ENCODE peak calls at places on chromosomes 11 and 22, in four cellular contexts. A is GM04504, S is D721Med, B is amniotic epithelial cell. X is an unnamed sample.

GRCh38 chr11:129865701-129866100 is 29.7 kb downstream of the NFRKB start:
- DNase-seq in A (no peak), B (no peak), S (no peak), X (no peak)

GRCh38 chr11:113481672-113482071 is 6.5 kb upstream of the DRD2 start:
- DNase-seq in S (no peak), A (no peak), B (peak; percentile 34), X (no peak)

GRCh38 chr22:50112151-50113118 is 22.6 kb downstream of the MOV10L1 start:
- DNase-seq in S (no peak), B (peak; percentile 97), A (no peak), X (no peak)

GRCh38 chr22:49787861-49788260 is 39.8 kb downstream of the BRD1 start:
- DNase-seq in S (no peak), A (no peak), B (no peak), X (no peak)

GRCh38 chr22:23613193-23613973 is 18.7 kb downstream of the DRICH1 start:
- DNase-seq in B (peak; percentile 65), S (no peak), A (no peak), X (no peak)

GRCh38 chr11:117435296-117435695 is 107.6 kb downstream of the CEP164 start:
- DNase-seq in B (no peak), A (no peak), S (no peak), X (no peak)

GRCh38 chr11:472272-472671 is 22.2 kb downstream of the PTDSS2 start:
- DNase-seq in B (no peak), A (no peak), S (no peak), X (no peak)

GRCh38 chr11:117011541-117011908 is 86.7 kb downstream of the SIK3 start:
- DNase-seq in A (no peak), B (no peak), S (no peak), X (no peak)

GRCh38 chr11:75627879-75628668 is 40.8 kb downstream of the MAP6 start:
- DNase-seq in S (no peak), A (no peak), B (peak; percentile 75), X (no peak)

GRCh38 chr11:70085815-70086769 is 8.0 kb downstream of the ANO1 start:
- DNase-seq in A (no peak), B (no peak), S (no peak), X (no peak)

GRCh38 chr11:44096360-44097188 is 1.1 kb downstream of the EXT2 start:
- DNase-seq in S (no peak), A (peak; percentile 27), B (peak; percentile 44), X (no peak)

GRCh38 chr22:43296279-43296902 is 46.8 kb downstream of the SCUBE1 start:
- DNase-seq in B (no peak), A (no peak), S (no peak), X (no peak)

GRCh38 chr11:7175007-7175406 is 76.7 kb upstream of the SYT9 start:
- DNase-seq in S (no peak), B (no peak), A (no peak), X (no peak)

GRCh38 chr11:120057028-120057330 is 80.9 kb downstream of the TRIM29 start:
- DNase-seq in B (no peak), A (no peak), S (no peak), X (no peak)

GRCh38 chr22:27405672-27406388 is 395.7 kb downstream of the MN1 start:
- DNase-seq in B (peak; percentile 44), S (no peak), A (no peak), X (no peak)

GRCh38 chr11:56841210-56841810 is 92.8 kb upstream of the OR9G4 start:
- DNase-seq in B (peak; percentile 49), A (peak; percentile 25), S (no peak), X (no peak)

GRCh38 chr22:31122532-31123291 is at the start of gene INPP5J:
- DNase-seq in A (no peak), B (peak; percentile 58), S (peak; percentile 70), X (no peak)

GRCh38 chr11:2380807-2381350 is 3.8 kb downstream of the CD81 start:
- DNase-seq in A (no peak), B (no peak), S (no peak), X (no peak)

GRCh38 chr11:134821422-134821821 is 409.4 kb upstream of the B3GAT1 start:
- DNase-seq in S (no peak), A (no peak), B (no peak), X (no peak)

GRCh38 chr11:1514349-1515061 is 27.9 kb upstream of the MOB2 start:
- DNase-seq in B (no peak), S (no peak), A (no peak), X (no peak)

GRCh38 chr11:127074151-127074761 is 73.7 kb upstream of the KIRREL3 start:
- DNase-seq in S (no peak), B (no peak), A (peak; percentile 70), X (peak; percentile 42)

GRCh38 chr11:112610996-112611795 is 350.0 kb upstream of the NCAM1 start:
- DNase-seq in S (no peak), B (no peak), A (no peak), X (peak; percentile 94)

GRCh38 chr11:59273008-59273841 is 60.5 kb upstream of the MPEG1 start:
- DNase-seq in B (no peak), S (no peak), A (no peak), X (no peak)

GRCh38 chr11:106152013-106152412 is 74.6 kb downstream of the AASDHPPT start:
- DNase-seq in S (no peak), B (peak; percentile 15), A (no peak), X (no peak)

GRCh38 chr11:74138021-74138420 is 32.8 kb downstream of the C2CD3 start:
- DNase-seq in A (no peak), S (no peak), B (peak; percentile 63), X (no peak)

GRCh38 chr11:8285796-8286195 is 22.1 kb upstream of the LMO1 start:
- DNase-seq in B (no peak), A (no peak), S (no peak), X (no peak)

GRCh38 chr22:36081023-36081431 is 52.4 kb upstream of the RBFOX2 start:
- DNase-seq in B (peak; percentile 95), S (no peak), A (peak; percentile 79), X (no peak)

GRCh38 chr11:113528982-113529381 is 53.8 kb upstream of the DRD2 start:
- DNase-seq in A (no peak), B (peak; percentile 15), S (no peak), X (no peak)

GRCh38 chr22:43235445-43236400 is 48.8 kb upstream of the TTLL12 start:
- DNase-seq in A (no peak), S (no peak), B (no peak), X (no peak)

GRCh38 chr11:64355078-64355940 is 3.7 kb upstream of the RPS6KA4 start:
- DNase-seq in B (peak; percentile 67), S (peak; percentile 96), A (peak; percentile 52), X (no peak)

GRCh38 chr11:66219846-66220565 is 48.4 kb upstream of the RAB1B start:
- DNase-seq in A (no peak), B (no peak), S (no peak), X (no peak)

GRCh38 chr11:64445651-64446050 is 86.7 kb downstream of the RPS6KA4 start:
- DNase-seq in A (no peak), S (no peak), B (no peak), X (no peak)

GRCh38 chr11:75056806-75057205 is 39.9 kb downstream of the OR2AT4 start:
- DNase-seq in B (peak; percentile 62), S (no peak), A (no peak), X (no peak)

GRCh38 chr11:71914127-71914526 is 14.3 kb downstream of the XNDC1N start:
- DNase-seq in B (no peak), S (no peak), A (peak; percentile 50), X (no peak)

GRCh38 chr11:107140988-107141387 is 122.7 kb upstream of the GUCY1A2 start:
- DNase-seq in B (no peak), A (no peak), S (no peak), X (no peak)

GRCh38 chr11:122882809-122883681 is 486 bp downstream of the JHY start:
- DNase-seq in A (peak; percentile 50), B (peak; percentile 7), S (no peak), X (no peak)

GRCh38 chr11:101759771-101760450 is 154.9 kb upstream of the CEP126 start:
- DNase-seq in B (no peak), A (no peak), S (no peak), X (no peak)

GRCh38 chr11:67032830-67033555 is 10.1 kb downstream of the SYT12 start:
- DNase-seq in A (peak; percentile 69), B (peak; percentile 79), S (no peak), X (no peak)

X was measured in NCI-H524 treated with DMSO at 0.1 percent for 48 hours.